ENCODE peak calls at places on chromosome 14, in eight cellular contexts. C, V, A, G, I, N, F and K are unnamed samples. For H3K36me3, the result is how much of the 10 kb centered on the place peaks cover.

GRCh38 chr14:101460521-101460920 is 100.8 kb upstream of the DIO3 start:
- DNase-seq in A (no peak), G (no peak), C (no peak), I (no peak), N (no peak), F (no peak), V (no peak), K (no peak)

GRCh38 chr14:62654641-62655040 is 390.6 kb downstream of the KCNH5 start:
- DNase-seq in V (no peak), I (no peak), A (no peak), C (no peak), G (peak), F (no peak), N (no peak), K (no peak)

GRCh38 chr14:105927094-105927475 is 400.7 kb downstream of the TMEM121 start:
- DNase-seq in I (no peak), N (no peak), C (no peak), F (no peak), A (no peak), V (no peak), G (no peak), K (no peak)

GRCh38 chr14:50559990-50560928 is at the start of gene ATL1:
- DNase-seq in G (peak), N (peak), I (no peak), F (peak), A (peak), C (peak), V (peak), K (peak)

GRCh38 chr14:68497016-68497415 is 295.9 kb downstream of the ZFP36L1 start:
- DNase-seq in G (peak), I (no peak), V (no peak), C (no peak), A (no peak), N (no peak), F (no peak), K (no peak)

GRCh38 chr14:73059326-73059725 is 992 bp downstream of the RBM25 start:
- DNase-seq in N (no peak), F (no peak), A (no peak), V (no peak), G (peak), C (no peak), I (peak), K (no peak)

GRCh38 chr14:68084256-68084655 is 264.7 kb downstream of the RAD51B start:
- DNase-seq in A (no peak), N (no peak), V (no peak), C (no peak), I (no peak), F (no peak), G (peak), K (no peak)

GRCh38 chr14:92964124-92965109 is 41.5 kb downstream of the CHGA start:
- DNase-seq in A (peak), N (peak), C (no peak), I (no peak), F (no peak), V (no peak), G (no peak), K (no peak)

GRCh38 chr14:89915114-89915878 is 39.2 kb downstream of the EFCAB11 start:
- DNase-seq in V (no peak), C (peak), F (peak), I (peak), N (peak), A (peak), G (peak), K (peak)

GRCh38 chr14:74141703-74142102 is 56.9 kb downstream of the LIN52 start:
- DNase-seq in C (no peak), F (no peak), A (no peak), G (no peak), I (peak), N (no peak), V (no peak), K (peak)

GRCh38 chr14:74620497-74620921 is 8.5 kb upstream of the LTBP2 start:
- DNase-seq in G (peak), F (no peak), N (no peak), I (peak), C (peak), A (no peak), V (no peak), K (no peak)

GRCh38 chr14:46405095-46405494 is 246.5 kb downstream of the RPL10L start:
- DNase-seq in V (no peak), N (no peak), A (no peak), G (no peak), I (no peak), F (no peak), C (no peak), K (no peak)

GRCh38 chr14:76918751-76919421 is 92.7 kb downstream of the LRRC74A start:
- DNase-seq in C (no peak), I (peak), G (peak), A (peak), N (peak), F (peak), V (peak), K (peak)

GRCh38 chr14:104876251-104876699 is 11.2 kb downstream of the CEP170B start:
- DNase-seq in A (peak), C (peak), V (no peak), F (no peak), N (no peak), G (peak), I (no peak), K (no peak)

GRCh38 chr14:41641690-41642089 is 35.0 kb downstream of the LRFN5 start:
- DNase-seq in N (no peak), V (no peak), F (no peak), C (no peak), A (no peak), I (no peak), G (no peak), K (no peak)

GRCh38 chr14:50531595-50532501 is 521 bp downstream of the MAP4K5 start:
- DNase-seq in F (no peak), A (peak), N (peak), V (no peak), I (no peak), C (peak), G (peak), K (peak)

GRCh38 chr14:89349196-89350008 is 67.6 kb downstream of the FOXN3 start:
- DNase-seq in A (peak), N (no peak), F (no peak), I (no peak), G (no peak), C (peak), V (no peak), K (no peak)

GRCh38 chr14:77314539-77314938 is 6.1 kb downstream of the POMT2 start:
- DNase-seq in C (no peak), I (no peak), N (no peak), F (no peak), V (no peak), A (no peak), G (no peak), K (no peak)

GRCh38 chr14:34722723-34723545 is 8.5 kb upstream of the CFL2 start:
- DNase-seq in C (peak), G (peak), F (peak), V (no peak), N (no peak), A (no peak), I (peak), K (peak)

GRCh38 chr14:72451081-72451972 is 442.6 kb downstream of the DPF3 start:
- DNase-seq in F (no peak), G (no peak), C (peak), V (no peak), I (no peak), A (no peak), N (no peak), K (no peak)

GRCh38 chr14:69803753-69804152 is 6.7 kb upstream of the SLC10A1 start:
- DNase-seq in I (no peak), V (no peak), A (no peak), G (no peak), C (no peak), N (no peak), F (no peak), K (no peak)
- H3K36me3 ChIP-seq in I (under half), V (under half), A (under half), G (under half), C (under half), N (under half), F (under half), K (under half)

GRCh38 chr14:53670701-53671100 is 285.9 kb downstream of the BMP4 start:
- DNase-seq in C (no peak), G (peak), N (no peak), V (no peak), A (no peak), I (peak), F (no peak), K (no peak)
- H3K4me3 ChIP-seq in C (no peak), G (no peak), N (no peak), V (no peak), A (no peak), I (no peak), F (no peak), K (no peak)

GRCh38 chr14:64748995-64749714 is 44.9 kb downstream of the PLEKHG3 start:
- DNase-seq in F (no peak), G (no peak), C (no peak), N (no peak), A (no peak), V (no peak), I (no peak), K (no peak)

GRCh38 chr14:64746298-64747250 is 42.4 kb downstream of the PLEKHG3 start:
- DNase-seq in V (no peak), F (no peak), I (no peak), C (no peak), G (peak), A (no peak), N (no peak), K (no peak)

GRCh38 chr14:64748521-64748920 is 44.3 kb downstream of the PLEKHG3 start:
- DNase-seq in F (no peak), C (no peak), A (no peak), G (no peak), V (no peak), I (no peak), N (no peak), K (no peak)

GRCh38 chr14:64745511-64746041 is 41.4 kb downstream of the PLEKHG3 start:
- DNase-seq in F (no peak), G (peak), A (no peak), C (no peak), I (peak), N (no peak), V (no peak), K (no peak)

GRCh38 chr14:64747327-64747726 is 43.1 kb downstream of the PLEKHG3 start:
- DNase-seq in N (no peak), F (no peak), V (no peak), G (no peak), A (no peak), I (no peak), C (no peak), K (no peak)
- H3K36me3 ChIP-seq in N (under half), F (under half), V (under half), G (under half), A (half or more), I (under half), C (under half), K (half or more)

GRCh38 chr14:55028476-55028875 is 1.4 kb downstream of the SOCS4 start:
- DNase-seq in A (no peak), G (no peak), I (no peak), C (no peak), N (no peak), F (no peak), V (no peak), K (no peak)
- H3K4me3 ChIP-seq in A (peak), G (peak), I (peak), C (peak), N (peak), F (no peak), V (peak), K (no peak)

GRCh38 chr14:51719970-51720369 is 68.3 kb downstream of the FRMD6 start:
- DNase-seq in V (no peak), I (no peak), C (no peak), G (no peak), A (no peak), N (no peak), F (no peak), K (no peak)

GRCh38 chr14:51716610-51717009 is 64.9 kb downstream of the FRMD6 start:
- DNase-seq in F (no peak), A (no peak), N (no peak), C (no peak), G (peak), V (no peak), I (no peak), K (no peak)

GRCh38 chr14:51715250-51715649 is 63.5 kb downstream of the FRMD6 start:
- DNase-seq in G (no peak), C (no peak), A (no peak), V (no peak), F (no peak), I (no peak), N (no peak), K (no peak)

GRCh38 chr14:51711505-51711904 is 59.8 kb downstream of the FRMD6 start:
- DNase-seq in F (no peak), G (peak), N (no peak), V (no peak), I (no peak), C (no peak), A (no peak), K (no peak)

DNA sequence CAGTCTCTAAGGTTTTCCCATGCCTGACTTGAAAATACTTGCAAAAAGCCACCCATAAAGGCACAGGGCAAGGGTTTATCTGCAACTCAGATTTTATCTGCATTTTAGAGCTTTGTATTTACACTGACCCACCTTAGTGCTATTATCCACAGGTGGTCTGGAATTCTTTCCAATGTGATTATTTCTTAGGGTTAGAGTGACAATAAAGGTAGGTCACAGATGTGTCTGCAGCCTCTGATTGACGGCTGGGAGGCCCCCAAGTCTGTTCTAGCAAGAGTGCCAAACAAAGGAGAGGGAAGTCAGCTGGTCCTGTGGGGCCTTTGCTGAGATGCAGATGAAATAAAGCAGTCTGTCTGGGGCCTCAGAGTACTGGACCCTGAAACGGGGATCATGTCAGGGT is 64.0 kb downstream of the FRMD6 start:
- DNase-seq in G (no peak), N (no peak), F (no peak), A (no peak), I (no peak), V (no peak), C (no peak), K (no peak)
- H3K36me3 ChIP-seq in G (under half), N (half or more), F (under half), A (under half), I (under half), V (half or more), C (under half), K (half or more)

DNA sequence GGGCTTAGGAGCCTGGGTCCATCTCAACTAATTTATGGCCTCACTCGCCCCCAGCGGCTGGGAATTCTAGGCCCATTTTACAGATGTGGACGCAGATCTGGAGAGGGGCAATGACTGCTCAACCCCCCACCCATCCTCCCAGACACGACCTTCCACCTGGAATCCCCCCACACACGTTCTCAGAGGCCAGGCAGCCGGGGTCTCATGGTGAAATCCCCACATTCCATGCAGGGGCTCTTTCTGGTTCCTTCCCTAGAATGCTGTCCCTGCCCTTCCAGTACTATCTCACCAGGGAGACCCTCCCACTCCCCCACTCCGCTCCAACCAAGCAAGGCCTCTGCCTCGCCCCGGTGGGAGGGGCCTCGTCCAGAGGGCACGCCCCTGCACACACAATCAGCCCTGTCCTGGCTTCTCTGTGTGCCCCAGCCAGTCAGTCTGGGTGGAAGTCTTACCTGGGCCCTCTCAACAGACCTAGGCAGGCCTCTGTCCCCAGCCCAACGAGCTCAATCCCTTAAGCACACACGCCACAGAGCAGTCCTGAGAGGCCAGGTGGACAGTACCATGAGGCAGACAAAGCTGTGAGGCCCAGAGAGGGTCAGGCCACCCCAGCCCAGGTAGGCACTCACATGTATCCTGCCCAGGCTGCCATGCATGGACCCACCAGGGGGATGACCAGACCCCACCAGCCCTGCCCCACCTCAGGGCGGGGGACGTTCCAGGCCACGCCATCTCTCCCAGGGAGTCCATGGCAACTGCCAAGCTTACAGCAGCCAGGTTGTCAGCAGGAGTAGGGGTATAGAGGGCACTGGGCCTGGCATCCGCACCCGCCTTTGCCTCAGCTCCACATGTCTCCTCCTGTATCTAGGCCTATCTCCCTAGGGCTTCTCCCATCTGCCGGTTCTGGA is 1.3 kb upstream of the ANKRD9 start:
- DNase-seq in N (peak), C (peak), F (no peak), I (peak), A (no peak), G (no peak), V (no peak), K (no peak)
- H3K4me3 ChIP-seq in N (peak), C (peak), F (peak), I (peak), A (peak), G (no peak), V (peak), K (peak)

DNA sequence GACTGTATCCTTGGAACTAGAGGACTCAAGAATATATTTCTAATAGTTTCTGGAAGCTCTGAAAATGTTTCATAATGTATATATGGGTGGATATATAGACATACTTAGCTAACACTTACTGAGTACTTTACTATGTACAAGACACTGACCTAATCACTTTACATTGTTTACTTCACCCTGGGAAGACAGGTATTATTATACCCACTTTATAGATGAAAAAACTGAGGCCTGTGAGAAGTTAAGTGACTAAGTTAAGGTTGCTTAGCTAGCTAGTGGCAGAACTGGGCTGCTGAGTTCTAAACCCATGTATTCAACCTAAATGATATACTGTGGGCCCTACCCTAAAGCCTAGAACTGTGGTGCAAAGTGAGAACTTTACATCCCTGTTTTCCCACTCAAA is 79.1 kb upstream of the SSTR1 start:
- DNase-seq in I (no peak), G (no peak), A (no peak), V (no peak), F (no peak), N (no peak), C (no peak), K (no peak)
- H3K36me3 ChIP-seq in I (under half), G (under half), A (under half), V (under half), F (under half), N (under half), C (under half), K (under half)

GRCh38 chr14:21510735-21511657 is at the start of gene METTL3:
- DNase-seq in C (peak), F (peak), A (peak), V (peak), G (peak), I (peak), N (peak), K (peak)

GRCh38 chr14:21505009-21505553 is 6.1 kb downstream of the METTL3 start:
- DNase-seq in G (no peak), C (no peak), F (no peak), V (no peak), N (no peak), I (no peak), A (no peak), K (no peak)

GRCh38 chr14:21514341-21514740 is 3.2 kb upstream of the METTL3 start:
- DNase-seq in C (no peak), A (no peak), N (no peak), I (no peak), G (no peak), F (no peak), V (no peak), K (no peak)

GRCh38 chr14:21506557-21506956 is 4.6 kb downstream of the METTL3 start:
- DNase-seq in V (no peak), A (no peak), G (no peak), F (no peak), C (no peak), N (no peak), I (no peak), K (no peak)

GRCh38 chr14:21509432-21510143 is 1.6 kb downstream of the METTL3 start:
- DNase-seq in G (no peak), V (no peak), I (no peak), C (no peak), A (no peak), F (no peak), N (no peak), K (no peak)
- H3K4me3 ChIP-seq in G (no peak), V (peak), I (peak), C (peak), A (peak), F (peak), N (peak), K (no peak)

GRCh38 chr14:58354817-58355216 is 40.9 kb upstream of the TOMM20L start:
- DNase-seq in N (no peak), V (no peak), A (no peak), I (no peak), C (no peak), G (no peak), F (no peak), K (no peak)

GRCh38 chr14:58353516-58354299 is 42.0 kb upstream of the TOMM20L start:
- DNase-seq in V (no peak), A (no peak), F (no peak), G (no peak), I (no peak), N (no peak), C (no peak), K (no peak)

GRCh38 chr14:58356268-58356667 is 39.5 kb upstream of the TOMM20L start:
- DNase-seq in A (no peak), F (no peak), I (no peak), G (peak), N (no peak), V (no peak), C (no peak), K (no peak)
- H3K36me3 ChIP-seq in A (half or more), F (half or more), I (under half), G (under half), N (half or more), V (half or more), C (under half), K (under half)